ENCODE peak calls at places on chromosomes 5 and 9, in nine cellular contexts. W is HEK293T; B is RCC 7860; U is activated CD4-positive, CD25-positive, alpha-beta regulatory T cell treated with anti-CD3 and anti-CD28 coated beads, Interleukin-2, amount 50 U/mL, for 72 hours; H is aorta; V is COR-L47; L is dermis blood vessel endothelial cell; E is caudate nucleus; F is T-helper 2 cell. N is an unnamed sample.

GRCh38 chr9:92607773-92608172 is 62.2 kb downstream of the IPPK start:
- DNase-seq in W (no peak), B (no peak), U (no peak), H (no peak), V (peak), L (peak), E (peak), F (no peak), N (peak)

GRCh38 chr9:32603914-32604852 is 31.2 kb upstream of the NDUFB6 start:
- DNase-seq in W (no peak), B (peak), U (no peak), H (no peak), V (no peak), L (peak), E (no peak), F (no peak), N (no peak)

GRCh38 chr9:38227656-38228055 is 158.6 kb upstream of the SHB start:
- DNase-seq in W (no peak), B (peak), U (no peak), H (no peak), V (no peak), L (no peak), E (no peak), F (no peak), N (no peak)

GRCh38 chr9:135670721-135671590 is 7.8 kb downstream of the LCN9 start:
- DNase-seq in W (no peak), B (no peak), U (no peak), H (peak), V (no peak), L (no peak), E (no peak), F (no peak), N (no peak)

GRCh38 chr9:89954229-89954628 is 349.4 kb downstream of the GADD45G start:
- DNase-seq in W (no peak), B (no peak), U (no peak), H (no peak), V (no peak), L (peak), E (no peak), F (no peak), N (no peak)

GRCh38 chr9:91426123-91426745 is 2.6 kb upstream of the NFIL3 start:
- DNase-seq in W (peak), B (peak), U (no peak), H (no peak), V (peak), L (peak), E (no peak), F (no peak), N (no peak)

GRCh38 chr5:107100121-107100520 is 570.6 kb downstream of the EFNA5 start:
- DNase-seq in W (no peak), B (no peak), U (no peak), H (no peak), V (no peak), L (no peak), E (no peak), F (no peak), N (no peak)

GRCh38 chr5:132444061-132444460 is 46.5 kb downstream of the IRF1 start:
- DNase-seq in W (no peak), B (no peak), U (no peak), H (no peak), V (peak), L (no peak), E (no peak), F (no peak), N (no peak)

GRCh38 chr9:72132052-72132451 is 17.2 kb upstream of the GDA start:
- DNase-seq in W (no peak), B (peak), U (no peak), H (no peak), V (peak), L (no peak), E (no peak), F (no peak), N (no peak)

GRCh38 chr9:16060457-16061129 is 507.8 kb downstream of the CCDC171 start:
- DNase-seq in W (no peak), B (no peak), U (no peak), H (no peak), V (no peak), L (no peak), E (no peak), F (no peak), N (no peak)

GRCh38 chr9:9612270-9612669 is 1000.5 kb downstream of the PTPRD start:
- DNase-seq in W (no peak), B (no peak), U (no peak), H (no peak), V (peak), L (no peak), E (no peak), F (no peak), N (no peak)

GRCh38 chr5:142954455-142954854 is 184.3 kb downstream of the ARHGAP26 start:
- DNase-seq in W (no peak), B (no peak), U (no peak), H (no peak), V (no peak), L (no peak), E (no peak), F (no peak), N (no peak)

GRCh38 chr9:34437006-34437925 is 21.1 kb downstream of the FAM219A start:
- DNase-seq in W (peak), B (peak), U (peak), H (no peak), V (peak), L (peak), E (no peak), F (peak), N (peak)

GRCh38 chr9:89522261-89522978 is 24.5 kb upstream of the SEMA4D start:
- DNase-seq in W (no peak), B (peak), U (peak), H (no peak), V (no peak), L (peak), E (no peak), F (peak), N (no peak)

GRCh38 chr9:84266087-84266561 is 74.4 kb downstream of the SLC28A3 start:
- DNase-seq in W (no peak), B (peak), U (no peak), H (no peak), V (peak), L (peak), E (no peak), F (no peak), N (no peak)

GRCh38 chr5:128750202-128750601 is 212.2 kb upstream of the FBN2 start:
- DNase-seq in W (no peak), B (no peak), U (no peak), H (no peak), V (no peak), L (no peak), E (no peak), F (no peak), N (no peak)

GRCh38 chr9:80964374-80964773 is 725.0 kb downstream of the TLE1 start:
- DNase-seq in W (no peak), B (no peak), U (no peak), H (no peak), V (no peak), L (no peak), E (no peak), F (no peak), N (no peak)

GRCh38 chr5:181215997-181216982 is 6.8 kb upstream of the TRIM41 start:
- DNase-seq in W (no peak), B (no peak), U (no peak), H (no peak), V (no peak), L (no peak), E (no peak), F (no peak), N (no peak)

GRCh38 chr5:79242242-79243039 is 6.5 kb downstream of the JMY start:
- DNase-seq in W (no peak), B (no peak), U (no peak), H (no peak), V (no peak), L (no peak), E (no peak), F (no peak), N (no peak)

GRCh38 chr5:119330367-119331183 is 25.2 kb upstream of the TNFAIP8 start:
- DNase-seq in W (no peak), B (no peak), U (no peak), H (no peak), V (no peak), L (no peak), E (no peak), F (peak), N (no peak)

GRCh38 chr5:171242521-171242920 is 66.5 kb upstream of the TLX3 start:
- DNase-seq in W (no peak), B (no peak), U (no peak), H (no peak), V (no peak), L (no peak), E (no peak), F (no peak), N (no peak)

GRCh38 chr5:136020383-136021015 is 8.3 kb upstream of the TGFBI start:
- DNase-seq in W (no peak), B (peak), U (no peak), H (no peak), V (no peak), L (peak), E (no peak), F (no peak), N (no peak)

GRCh38 chr9:133035669-133036068 is 4.9 kb downstream of the GTF3C5 start:
- DNase-seq in W (no peak), B (no peak), U (no peak), H (no peak), V (no peak), L (no peak), E (no peak), F (no peak), N (no peak)

GRCh38 chr9:95182854-95183563 is 134.5 kb downstream of the FANCC start:
- DNase-seq in W (no peak), B (no peak), U (no peak), H (no peak), V (no peak), L (no peak), E (no peak), F (no peak), N (no peak)

GRCh38 chr9:132694144-132694543 is 23.9 kb downstream of the GTF3C4 start:
- DNase-seq in W (no peak), B (peak), U (no peak), H (no peak), V (no peak), L (peak), E (no peak), F (no peak), N (no peak)

GRCh38 chr9:134443169-134444039 is 117.1 kb downstream of the RXRA start:
- DNase-seq in W (peak), B (peak), U (peak), H (peak), V (peak), L (peak), E (peak), F (peak), N (peak)

GRCh38 chr9:70479880-70480291 is 65.4 kb upstream of the KLF9 start:
- DNase-seq in W (no peak), B (no peak), U (no peak), H (no peak), V (no peak), L (peak), E (no peak), F (no peak), N (no peak)

GRCh38 chr9:35042081-35042604 is 30.3 kb downstream of the VCP start:
- DNase-seq in W (no peak), B (peak), U (no peak), H (no peak), V (no peak), L (no peak), E (no peak), F (no peak), N (no peak)

GRCh38 chr5:38582662-38583061 is 26.2 kb upstream of the LIFR start:
- DNase-seq in W (no peak), B (no peak), U (no peak), H (no peak), V (no peak), L (peak), E (no peak), F (no peak), N (no peak)

GRCh38 chr5:174425271-174425963 is 299.0 kb upstream of the MSX2 start:
- DNase-seq in W (no peak), B (no peak), U (no peak), H (no peak), V (no peak), L (no peak), E (no peak), F (no peak), N (no peak)

GRCh38 chr5:125541085-125541484 is 794.6 kb upstream of the ZNF608 start:
- DNase-seq in W (no peak), B (no peak), U (no peak), H (no peak), V (no peak), L (no peak), E (no peak), F (no peak), N (no peak)

GRCh38 chr9:108477538-108478006 is 378.2 kb downstream of the ACTL7B start:
- DNase-seq in W (no peak), B (peak), U (no peak), H (no peak), V (no peak), L (peak), E (no peak), F (no peak), N (no peak)

GRCh38 chr5:11075010-11075860 is 314.2 kb upstream of the DAP start:
- DNase-seq in W (no peak), B (no peak), U (no peak), H (no peak), V (no peak), L (no peak), E (peak), F (no peak), N (peak)

GRCh38 chr5:98179791-98180755 is 593.4 kb upstream of the RGMB start:
- DNase-seq in W (no peak), B (no peak), U (no peak), H (no peak), V (peak), L (no peak), E (no peak), F (no peak), N (no peak)

GRCh38 chr5:172028167-172028566 is 21.7 kb upstream of the FBXW11 start:
- DNase-seq in W (no peak), B (no peak), U (no peak), H (no peak), V (no peak), L (no peak), E (no peak), F (no peak), N (no peak)

GRCh38 chr9:17936365-17936764 is 357.5 kb downstream of the SH3GL2 start:
- DNase-seq in W (no peak), B (no peak), U (no peak), H (no peak), V (no peak), L (no peak), E (no peak), F (no peak), N (no peak)

GRCh38 chr5:143177263-143177994 is 226.1 kb downstream of the NR3C1 start:
- DNase-seq in W (no peak), B (peak), U (no peak), H (peak), V (no peak), L (no peak), E (no peak), F (no peak), N (no peak)

GRCh38 chr5:149024978-149025377 is 37.9 kb downstream of the SH3TC2 start:
- DNase-seq in W (no peak), B (no peak), U (no peak), H (no peak), V (no peak), L (no peak), E (no peak), F (no peak), N (no peak)

GRCh38 chr9:101530076-101530711 is 3.5 kb upstream of the RNF20 start:
- DNase-seq in W (peak), B (peak), U (peak), H (no peak), V (peak), L (peak), E (peak), F (peak), N (peak)

GRCh38 chr5:443239-444151 is 519 bp downstream of the EXOC3 start:
- DNase-seq in W (peak), B (no peak), U (peak), H (peak), V (peak), L (no peak), E (no peak), F (no peak), N (no peak)

N was measured in putamen.